ENCODE peak calls at places on chromosomes 12 and 14, in seven cellular contexts. One of them, this sample, is unnamed.

GRCh38 chr12:53996188-53996885 is 3.6 kb upstream of the HOXC9 start:
- DNase-seq in stimulated activated CD4-positive, alpha-beta T cell treated with anti-CD3 and anti-CD28 coated beads, Interleukin-2, amount 100 ng/mL, for 48 hours: no peak
- DNase-seq in NCI-H1092: no peak
- DNase-seq in prostate gland: no peak
- DNase-seq in nucleus accumbens: no peak
- DNase-seq in GM04504: no peak
- DNase-seq in mesenchymal stem cell: no peak
- DNase-seq in this sample: no peak

GRCh38 chr14:82642425-82642824 is 1108.8 kb upstream of the SEL1L start:
- DNase-seq in stimulated activated CD4-positive, alpha-beta T cell treated with anti-CD3 and anti-CD28 coated beads, Interleukin-2, amount 100 ng/mL, for 48 hours: no peak
- DNase-seq in NCI-H1092: no peak
- DNase-seq in prostate gland: no peak
- DNase-seq in nucleus accumbens: no peak
- DNase-seq in GM04504: no peak
- DNase-seq in mesenchymal stem cell: peak
- DNase-seq in this sample: no peak

GRCh38 chr12:19894803-19895202 is 455.5 kb downstream of the AEBP2 start:
- DNase-seq in stimulated activated CD4-positive, alpha-beta T cell treated with anti-CD3 and anti-CD28 coated beads, Interleukin-2, amount 100 ng/mL, for 48 hours: no peak
- DNase-seq in NCI-H1092: no peak
- DNase-seq in prostate gland: no peak
- DNase-seq in nucleus accumbens: no peak
- DNase-seq in GM04504: no peak
- DNase-seq in mesenchymal stem cell: peak
- DNase-seq in this sample: peak

GRCh38 chr12:49296836-49297694 is 2.1 kb downstream of the PRPH start:
- DNase-seq in stimulated activated CD4-positive, alpha-beta T cell treated with anti-CD3 and anti-CD28 coated beads, Interleukin-2, amount 100 ng/mL, for 48 hours: peak
- DNase-seq in NCI-H1092: no peak
- DNase-seq in prostate gland: no peak
- DNase-seq in nucleus accumbens: no peak
- DNase-seq in GM04504: no peak
- DNase-seq in mesenchymal stem cell: no peak
- DNase-seq in this sample: no peak

GRCh38 chr14:54653764-54654469 is 87.0 kb downstream of the SAMD4A start:
- DNase-seq in stimulated activated CD4-positive, alpha-beta T cell treated with anti-CD3 and anti-CD28 coated beads, Interleukin-2, amount 100 ng/mL, for 48 hours: no peak
- DNase-seq in NCI-H1092: no peak
- DNase-seq in prostate gland: no peak
- DNase-seq in nucleus accumbens: no peak
- DNase-seq in GM04504: peak
- DNase-seq in mesenchymal stem cell: peak
- DNase-seq in this sample: peak

GRCh38 chr14:74083161-74083560 is 1.1 kb downstream of the ALDH6A1 start:
- DNase-seq in stimulated activated CD4-positive, alpha-beta T cell treated with anti-CD3 and anti-CD28 coated beads, Interleukin-2, amount 100 ng/mL, for 48 hours: no peak
- DNase-seq in NCI-H1092: no peak
- DNase-seq in prostate gland: no peak
- DNase-seq in nucleus accumbens: no peak
- DNase-seq in GM04504: no peak
- DNase-seq in mesenchymal stem cell: peak
- DNase-seq in this sample: no peak

GRCh38 chr14:28577711-28578131 is 188.9 kb upstream of the FOXG1 start:
- DNase-seq in stimulated activated CD4-positive, alpha-beta T cell treated with anti-CD3 and anti-CD28 coated beads, Interleukin-2, amount 100 ng/mL, for 48 hours: no peak
- DNase-seq in NCI-H1092: no peak
- DNase-seq in prostate gland: no peak
- DNase-seq in nucleus accumbens: no peak
- DNase-seq in GM04504: no peak
- DNase-seq in mesenchymal stem cell: no peak
- DNase-seq in this sample: peak

GRCh38 chr12:116161588-116161987 is 115.9 kb downstream of the MED13L start:
- DNase-seq in stimulated activated CD4-positive, alpha-beta T cell treated with anti-CD3 and anti-CD28 coated beads, Interleukin-2, amount 100 ng/mL, for 48 hours: no peak
- DNase-seq in NCI-H1092: no peak
- DNase-seq in prostate gland: no peak
- DNase-seq in nucleus accumbens: no peak
- DNase-seq in GM04504: no peak
- DNase-seq in mesenchymal stem cell: no peak
- DNase-seq in this sample: no peak

GRCh38 chr12:132593938-132594358 is 16.4 kb downstream of the LRCOL1 start:
- DNase-seq in stimulated activated CD4-positive, alpha-beta T cell treated with anti-CD3 and anti-CD28 coated beads, Interleukin-2, amount 100 ng/mL, for 48 hours: no peak
- DNase-seq in NCI-H1092: peak
- DNase-seq in prostate gland: peak
- DNase-seq in nucleus accumbens: peak
- DNase-seq in GM04504: peak
- DNase-seq in mesenchymal stem cell: peak
- DNase-seq in this sample: peak

GRCh38 chr14:51674294-51675002 is 22.7 kb downstream of the FRMD6 start:
- DNase-seq in stimulated activated CD4-positive, alpha-beta T cell treated with anti-CD3 and anti-CD28 coated beads, Interleukin-2, amount 100 ng/mL, for 48 hours: no peak
- DNase-seq in NCI-H1092: no peak
- DNase-seq in prostate gland: no peak
- DNase-seq in nucleus accumbens: no peak
- DNase-seq in GM04504: no peak
- DNase-seq in mesenchymal stem cell: peak
- DNase-seq in this sample: no peak

GRCh38 chr12:130031571-130032189 is 127.9 kb upstream of the TMEM132D start:
- DNase-seq in stimulated activated CD4-positive, alpha-beta T cell treated with anti-CD3 and anti-CD28 coated beads, Interleukin-2, amount 100 ng/mL, for 48 hours: peak
- DNase-seq in NCI-H1092: peak
- DNase-seq in prostate gland: no peak
- DNase-seq in nucleus accumbens: peak
- DNase-seq in GM04504: no peak
- DNase-seq in mesenchymal stem cell: peak
- DNase-seq in this sample: peak

GRCh38 chr12:119808441-119808840 is 68.7 kb downstream of the CIT start:
- DNase-seq in stimulated activated CD4-positive, alpha-beta T cell treated with anti-CD3 and anti-CD28 coated beads, Interleukin-2, amount 100 ng/mL, for 48 hours: no peak
- DNase-seq in NCI-H1092: no peak
- DNase-seq in prostate gland: no peak
- DNase-seq in nucleus accumbens: no peak
- DNase-seq in GM04504: peak
- DNase-seq in mesenchymal stem cell: no peak
- DNase-seq in this sample: no peak

GRCh38 chr12:23084236-23084995 is 459.4 kb downstream of the ETNK1 start:
- DNase-seq in stimulated activated CD4-positive, alpha-beta T cell treated with anti-CD3 and anti-CD28 coated beads, Interleukin-2, amount 100 ng/mL, for 48 hours: no peak
- DNase-seq in NCI-H1092: peak
- DNase-seq in prostate gland: no peak
- DNase-seq in nucleus accumbens: no peak
- DNase-seq in GM04504: peak
- DNase-seq in mesenchymal stem cell: peak
- DNase-seq in this sample: peak

GRCh38 chr12:124388679-124389536 is 94.0 kb downstream of the RFLNA start:
- DNase-seq in stimulated activated CD4-positive, alpha-beta T cell treated with anti-CD3 and anti-CD28 coated beads, Interleukin-2, amount 100 ng/mL, for 48 hours: peak
- DNase-seq in NCI-H1092: peak
- DNase-seq in prostate gland: peak
- DNase-seq in nucleus accumbens: peak
- DNase-seq in GM04504: no peak
- DNase-seq in mesenchymal stem cell: peak
- DNase-seq in this sample: peak

GRCh38 chr14:55926007-55926406 is 192.2 kb upstream of the PELI2 start:
- DNase-seq in stimulated activated CD4-positive, alpha-beta T cell treated with anti-CD3 and anti-CD28 coated beads, Interleukin-2, amount 100 ng/mL, for 48 hours: no peak
- DNase-seq in NCI-H1092: peak
- DNase-seq in prostate gland: no peak
- DNase-seq in nucleus accumbens: no peak
- DNase-seq in GM04504: no peak
- DNase-seq in mesenchymal stem cell: no peak
- DNase-seq in this sample: no peak

GRCh38 chr12:27651201-27651600 is 45.0 kb upstream of the REP15 start:
- DNase-seq in stimulated activated CD4-positive, alpha-beta T cell treated with anti-CD3 and anti-CD28 coated beads, Interleukin-2, amount 100 ng/mL, for 48 hours: no peak
- DNase-seq in NCI-H1092: no peak
- DNase-seq in prostate gland: no peak
- DNase-seq in nucleus accumbens: no peak
- DNase-seq in GM04504: no peak
- DNase-seq in mesenchymal stem cell: no peak
- DNase-seq in this sample: no peak

GRCh38 chr14:82055511-82055910 is 521.9 kb upstream of the SEL1L start:
- DNase-seq in stimulated activated CD4-positive, alpha-beta T cell treated with anti-CD3 and anti-CD28 coated beads, Interleukin-2, amount 100 ng/mL, for 48 hours: no peak
- DNase-seq in NCI-H1092: no peak
- DNase-seq in prostate gland: no peak
- DNase-seq in nucleus accumbens: no peak
- DNase-seq in GM04504: no peak
- DNase-seq in mesenchymal stem cell: no peak
- DNase-seq in this sample: no peak

GRCh38 chr12:18824287-18824686 is 86.4 kb downstream of the CAPZA3 start:
- DNase-seq in stimulated activated CD4-positive, alpha-beta T cell treated with anti-CD3 and anti-CD28 coated beads, Interleukin-2, amount 100 ng/mL, for 48 hours: no peak
- DNase-seq in NCI-H1092: no peak
- DNase-seq in prostate gland: no peak
- DNase-seq in nucleus accumbens: no peak
- DNase-seq in GM04504: no peak
- DNase-seq in mesenchymal stem cell: no peak
- DNase-seq in this sample: no peak

GRCh38 chr14:104586832-104587620 is 7.5 kb downstream of the C14orf180 start:
- DNase-seq in stimulated activated CD4-positive, alpha-beta T cell treated with anti-CD3 and anti-CD28 coated beads, Interleukin-2, amount 100 ng/mL, for 48 hours: no peak
- DNase-seq in NCI-H1092: no peak
- DNase-seq in prostate gland: no peak
- DNase-seq in nucleus accumbens: peak
- DNase-seq in GM04504: no peak
- DNase-seq in mesenchymal stem cell: no peak
- DNase-seq in this sample: no peak

This sample was measured in endothelial cell of umbilical vein.